ENCODE peak calls at places on chromosomes 5 and 9, in nine cellular contexts. R is RWPE1, S is cardiac fibroblast, Z is kidney epithelial cell, U is tibial nerve, V is AG10803, M is heart right ventricle, J is transverse colon, O is IMR-90. A is an unnamed sample.

GRCh38 chr9:19232830-19233194 is 2.3 kb downstream of the DENND4C start:
- DNase-seq in M (no peak), Z (no peak), V (peak), R (no peak), S (peak), O (peak), U (no peak), J (no peak), A (peak)

GRCh38 chr5:31531543-31531887 is 378 bp downstream of the DROSHA start:
- DNase-seq in R (peak), V (peak), O (no peak), J (peak), M (peak), U (no peak), S (peak), Z (no peak), A (peak)

GRCh38 chr9:136527721-136528710 is 17.8 kb downstream of the NOTCH1 start:
- DNase-seq in J (peak), U (no peak), R (peak), M (no peak), V (no peak), Z (no peak), S (peak), O (no peak), A (no peak)

GRCh38 chr5:3197237-3197636 is 398.4 kb upstream of the IRX1 start:
- DNase-seq in Z (no peak), O (no peak), R (no peak), V (no peak), U (no peak), M (no peak), S (no peak), J (no peak), A (no peak)

GRCh38 chr5:96377167-96377566 is 55.9 kb downstream of the PCSK1 start:
- DNase-seq in U (no peak), R (no peak), V (peak), J (no peak), Z (no peak), M (no peak), O (peak), S (peak), A (no peak)

GRCh38 chr9:133579601-133580415 is 29.4 kb downstream of the FAM163B start:
- DNase-seq in Z (no peak), U (no peak), S (no peak), R (no peak), V (no peak), O (no peak), J (no peak), M (no peak), A (no peak)

GRCh38 chr9:27436234-27436633 is 87.9 kb upstream of the IFNK start:
- DNase-seq in S (peak), J (no peak), U (no peak), O (no peak), V (peak), Z (no peak), R (no peak), M (no peak), A (no peak)

GRCh38 chr9:93155716-93156474 is 21.8 kb upstream of the NINJ1 start:
- DNase-seq in O (no peak), V (no peak), J (no peak), Z (no peak), M (no peak), R (no peak), S (no peak), U (no peak), A (no peak)

GRCh38 chr9:92141144-92142129 is 26.2 kb upstream of the SPTLC1 start:
- DNase-seq in U (no peak), R (peak), S (peak), Z (no peak), V (peak), M (peak), O (no peak), J (no peak), A (no peak)

GRCh38 chr5:126044111-126044668 is 379.0 kb upstream of the GRAMD2B start:
- DNase-seq in O (peak), U (no peak), S (peak), Z (peak), J (no peak), M (no peak), R (no peak), V (peak), A (no peak)

GRCh38 chr5:80760680-80761079 is 105.9 kb upstream of the DHFR start:
- DNase-seq in O (no peak), S (no peak), V (no peak), R (no peak), U (no peak), J (no peak), M (no peak), Z (no peak), A (no peak)

GRCh38 chr5:31811210-31811609 is 172.3 kb downstream of the PDZD2 start:
- DNase-seq in S (peak), M (no peak), U (no peak), O (peak), J (no peak), R (peak), V (peak), Z (peak), A (peak)

GRCh38 chr5:109186759-109187158 is 223.0 kb downstream of the PJA2 start:
- DNase-seq in S (no peak), Z (no peak), M (no peak), O (no peak), J (peak), U (no peak), V (no peak), R (no peak), A (no peak)

GRCh38 chr5:153425914-153426313 is 64.6 kb upstream of the GRIA1 start:
- DNase-seq in U (no peak), M (no peak), V (no peak), Z (no peak), R (no peak), S (peak), J (no peak), O (no peak), A (no peak)

GRCh38 chr5:156359452-156359851 is 32.5 kb downstream of the SGCD start:
- DNase-seq in R (no peak), U (no peak), J (no peak), M (no peak), S (peak), O (peak), V (peak), Z (no peak), A (peak)

GRCh38 chr5:113574417-113574816 is 60.9 kb downstream of the YTHDC2 start:
- DNase-seq in U (no peak), J (no peak), R (peak), Z (peak), S (peak), V (peak), O (peak), M (no peak), A (peak)

GRCh38 chr5:161471551-161471950 is 75.0 kb downstream of the GABRB2 start:
- DNase-seq in M (no peak), J (no peak), Z (no peak), V (no peak), R (no peak), O (no peak), S (no peak), U (no peak), A (no peak)

GRCh38 chr5:41707853-41708603 is 162.2 kb downstream of the OXCT1 start:
- DNase-seq in V (peak), U (no peak), Z (peak), S (peak), J (no peak), R (peak), M (no peak), O (peak), A (peak)

GRCh38 chr5:6900828-6901227 is 187.6 kb downstream of the TENT4A start:
- DNase-seq in M (no peak), Z (no peak), U (no peak), V (no peak), J (no peak), O (no peak), R (no peak), S (no peak), A (no peak)

DNA sequence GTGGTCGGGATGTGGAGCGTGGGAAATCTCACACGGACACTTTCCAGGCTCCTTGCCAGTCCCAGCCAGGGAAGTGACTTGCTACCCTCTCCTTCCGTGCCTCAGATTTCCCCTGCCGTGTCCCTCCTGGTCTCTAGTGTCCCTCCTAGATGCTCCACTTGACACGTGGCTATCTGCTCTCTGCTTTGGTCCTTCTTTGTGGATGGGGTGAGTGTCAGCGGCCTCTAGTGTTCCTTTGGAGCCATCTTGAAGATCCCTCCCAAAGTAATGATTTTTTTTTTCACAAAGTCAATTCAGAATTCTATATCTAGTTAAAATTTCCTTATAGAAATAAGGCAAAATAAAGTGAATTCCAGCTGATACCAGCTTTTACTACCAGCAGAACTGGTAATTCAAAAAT is 117.7 kb downstream of the MRPL36 start:
- DNase-seq in U (no peak), J (no peak), R (no peak), S (no peak), V (no peak), M (no peak), Z (no peak), O (no peak), A (no peak)
- TF ChIP-seq CTCF in U (no peak), J (no peak), R (no peak), S (no peak), V (no peak), M (no peak), Z (no peak), O (no peak), A (peak)

DNA sequence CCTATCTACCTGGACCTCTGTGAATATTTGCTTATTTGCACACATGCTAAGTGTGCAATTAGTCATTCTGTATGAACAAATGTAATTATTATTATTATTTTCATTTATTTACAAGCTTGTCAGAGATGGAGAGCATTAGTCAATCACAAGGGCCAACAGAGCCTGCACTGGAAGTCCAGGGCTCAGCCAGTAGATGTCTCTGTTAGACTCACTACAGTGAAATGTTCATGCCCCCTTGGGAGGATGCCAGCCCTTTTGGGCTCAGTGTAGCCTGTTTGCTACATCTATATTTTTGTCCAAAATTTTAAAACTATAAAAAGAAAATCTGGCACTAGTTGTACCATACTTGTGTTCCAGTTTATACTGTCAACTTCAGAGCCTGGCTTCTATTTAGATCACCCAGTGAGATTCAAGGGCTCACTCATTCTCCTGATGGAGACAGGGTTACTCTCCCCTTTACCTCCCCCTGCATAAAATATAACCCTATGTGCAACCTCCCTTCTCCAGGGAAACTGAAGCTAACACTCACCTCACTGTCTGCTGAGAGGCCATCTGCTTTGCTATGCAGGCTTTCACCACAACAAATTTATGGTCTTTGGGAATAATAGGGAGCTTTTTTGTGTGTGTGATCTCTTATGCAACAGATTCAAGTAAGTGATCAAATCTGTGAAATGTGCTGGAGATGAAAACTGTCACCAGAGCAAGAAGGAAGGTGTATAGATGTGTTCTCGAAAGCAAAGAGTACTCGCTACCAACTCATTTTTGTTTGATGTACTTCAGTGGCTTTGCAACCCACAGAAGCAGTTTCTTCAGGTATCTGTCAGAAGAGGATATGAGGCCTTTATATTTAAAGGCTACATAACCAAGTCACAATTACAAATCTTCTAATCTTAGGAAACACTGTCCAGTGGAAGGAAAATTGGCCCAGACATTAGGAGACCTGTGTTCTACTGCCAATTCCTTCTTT is 99.9 kb upstream of the TLE4 start:
- DNase-seq in O (peak), Z (no peak), S (peak), V (peak), U (peak), R (peak), J (peak), M (peak), A (peak)
- TF ChIP-seq CTCF in O (peak), Z (no peak), S (peak), V (peak), U (peak), R (peak), J (no peak), M (peak), A (peak)

GRCh38 chr9:101465330-101465915 is 29.8 kb upstream of the ALDOB start:
- DNase-seq in V (peak), Z (no peak), R (peak), O (peak), J (peak), U (peak), M (no peak), S (peak), A (peak)
- TF ChIP-seq CTCF in V (peak), Z (peak), R (peak), O (peak), J (peak), U (peak), M (peak), S (peak), A (peak)

GRCh38 chr5:38483788-38484398 is 72.6 kb downstream of the LIFR start:
- DNase-seq in O (no peak), R (no peak), Z (no peak), J (no peak), U (no peak), M (no peak), S (no peak), V (no peak), A (no peak)

GRCh38 chr5:38473008-38473407 is 83.4 kb downstream of the LIFR start:
- DNase-seq in R (no peak), J (no peak), U (no peak), S (no peak), V (no peak), O (no peak), M (no peak), Z (no peak), A (no peak)

GRCh38 chr5:38479315-38479904 is 77.0 kb downstream of the LIFR start:
- DNase-seq in J (no peak), U (no peak), S (no peak), O (peak), R (no peak), V (no peak), Z (no peak), M (no peak), A (no peak)

GRCh38 chr5:38472541-38472940 is 83.9 kb downstream of the LIFR start:
- DNase-seq in O (no peak), S (no peak), U (no peak), R (no peak), V (no peak), J (no peak), Z (no peak), M (no peak), A (no peak)

DNA sequence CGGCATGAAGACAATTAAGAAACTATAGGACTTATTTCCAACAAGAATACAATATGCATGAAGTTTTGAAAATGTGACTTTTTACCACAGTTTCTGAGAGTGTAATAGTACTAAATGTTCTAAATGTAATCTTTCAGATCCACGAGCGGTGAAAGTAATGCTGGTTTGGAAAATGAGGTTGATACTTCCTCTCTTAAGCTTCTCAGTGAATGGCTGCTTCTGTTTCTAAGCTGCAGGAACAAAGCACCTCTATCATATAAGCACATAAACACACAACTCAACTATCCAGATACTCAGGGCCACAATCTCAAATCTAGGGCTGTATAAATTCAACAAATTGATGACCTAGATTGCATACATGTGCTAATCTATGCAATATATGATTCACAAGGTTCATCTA is 78.3 kb downstream of the LIFR start:
- DNase-seq in S (no peak), J (no peak), M (no peak), R (no peak), V (no peak), Z (no peak), O (no peak), U (no peak), A (no peak)
- TF ChIP-seq CTCF in S (no peak), J (no peak), M (no peak), R (no peak), V (no peak), Z (no peak), O (no peak), U (no peak), A (no peak)

GRCh38 chr5:141383345-141383744 is 803 bp downstream of the PCDHGA7 start:
- DNase-seq in O (no peak), V (no peak), S (no peak), J (no peak), U (no peak), Z (no peak), M (no peak), R (no peak), A (no peak)

GRCh38 chr5:141388661-141389060 is 1.2 kb downstream of the PCDHGB4 start:
- DNase-seq in O (no peak), M (no peak), V (no peak), U (no peak), J (no peak), R (no peak), S (no peak), Z (no peak), A (no peak)

GRCh38 chr5:141384471-141385267 is 2.1 kb downstream of the PCDHGA7 start:
- DNase-seq in Z (no peak), J (no peak), R (no peak), O (no peak), V (no peak), U (no peak), S (no peak), M (no peak), A (no peak)

DNA sequence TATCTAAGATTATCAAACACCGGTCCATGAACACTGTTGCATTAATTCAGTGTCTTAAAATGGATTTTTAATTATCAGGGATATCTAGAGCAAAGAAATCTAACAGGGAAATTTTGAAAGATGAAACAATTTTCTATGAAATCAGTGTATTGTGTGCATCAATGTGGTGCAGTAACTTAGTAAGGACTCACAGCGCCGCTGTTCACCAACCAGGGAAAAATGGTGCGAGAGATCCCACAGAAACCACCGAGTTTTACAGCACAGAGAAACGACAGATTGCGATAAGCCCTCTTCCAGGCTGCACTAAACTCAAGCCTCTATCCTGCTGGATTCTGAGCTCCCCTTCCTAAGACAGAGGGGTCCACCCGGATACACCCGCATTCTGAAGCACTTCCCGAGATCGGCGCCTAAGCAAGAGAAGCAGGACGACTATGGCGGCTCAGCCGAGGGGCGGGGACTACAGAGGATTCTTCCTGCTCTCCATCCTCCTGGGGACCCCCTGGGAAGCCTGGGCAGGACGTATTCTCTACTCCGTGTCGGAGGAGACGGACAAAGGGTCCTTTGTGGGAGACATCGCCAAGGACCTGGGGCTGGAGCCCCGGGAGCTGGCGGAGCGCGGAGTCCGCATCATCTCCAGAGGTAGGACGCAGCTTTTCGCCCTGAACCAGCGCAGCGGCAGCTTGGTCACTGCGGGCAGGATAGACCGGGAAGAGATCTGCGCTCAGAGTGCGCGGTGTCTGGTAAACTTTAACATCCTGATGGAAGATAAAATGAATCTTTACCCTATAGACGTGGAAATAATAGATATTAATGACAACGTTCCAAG is at the start of gene PCDHGA7:
- DNase-seq in R (peak), Z (no peak), V (peak), M (no peak), U (no peak), J (no peak), O (peak), S (peak), A (no peak)
- TF ChIP-seq CTCF in R (peak), Z (peak), V (peak), M (peak), U (no peak), J (no peak), O (peak), S (peak), A (peak)

GRCh38 chr9:127540664-127541041 is 71.4 kb upstream of the STXBP1 start:
- DNase-seq in R (no peak), J (no peak), U (no peak), S (no peak), O (no peak), M (no peak), Z (no peak), V (no peak), A (no peak)
- TF ChIP-seq CTCF in R (no peak), J (no peak), U (no peak), S (no peak), O (no peak), M (no peak), Z (peak), V (no peak), A (peak)